ENCODE peak calls at places on chromosomes 5 and 9, in eight cellular contexts. F is Calu3; M is stimulated activated CD8-positive, alpha-beta memory T cell treated with anti-CD3 and anti-CD28 coated beads, Interleukin-7, amount 100 ng/mL, for 4 hours; T is NAMALWA; V is caudate nucleus; L is GM06990; O is activated CD8-positive, alpha-beta T cell treated with anti-CD3 and anti-CD28 coated beads for 36 hours; K is CD8-positive, alpha-beta T cell. P is an unnamed sample.

GRCh38 chr9:77586591-77586990 is 61.5 kb downstream of the GNA14 start:
- DNase-seq in T (no peak), V (no peak), L (no peak), F (no peak), O (no peak), M (no peak), K (no peak), P (no peak)

GRCh38 chr5:143350790-143351603 is 52.5 kb downstream of the NR3C1 start:
- DNase-seq in K (no peak), T (no peak), M (no peak), V (no peak), F (no peak), L (peak), O (no peak), P (no peak)

GRCh38 chr5:76542887-76543690 is 80.1 kb downstream of the F2RL2 start:
- DNase-seq in L (peak), T (no peak), V (no peak), M (peak), F (no peak), O (peak), K (peak), P (no peak)

GRCh38 chr5:43168175-43168574 is 23.9 kb upstream of the NIM1K start:
- DNase-seq in L (no peak), T (no peak), K (no peak), V (no peak), F (no peak), M (no peak), O (no peak), P (no peak)

GRCh38 chr5:2917093-2917492 is 165.6 kb upstream of the IRX2 start:
- DNase-seq in F (no peak), M (no peak), L (no peak), O (no peak), T (no peak), K (no peak), V (no peak), P (no peak)

GRCh38 chr5:68033029-68033428 is 182.5 kb upstream of the PIK3R1 start:
- DNase-seq in O (no peak), V (no peak), T (no peak), L (no peak), K (no peak), M (no peak), F (no peak), P (peak)

GRCh38 chr9:68538200-68538599 is 2.5 kb downstream of the TMEM252 start:
- DNase-seq in K (no peak), L (no peak), T (no peak), F (no peak), V (no peak), O (no peak), M (no peak), P (no peak)

GRCh38 chr5:150645070-150645700 is 4.7 kb downstream of the SYNPO start:
- DNase-seq in F (no peak), O (no peak), V (no peak), K (no peak), M (no peak), L (no peak), T (no peak), P (no peak)